ENCODE peak calls at places on chromosomes 4 and X, in four cellular contexts. Y is cardiac fibroblast, T is choroid plexus epithelial cell, G is left lung. V is an unnamed sample.

GRCh38 chr4:165454426-165454825 is 75.6 kb downstream of the CPE start:
- DNase-seq in G (no peak), Y (no peak), T (no peak), V (no peak)

GRCh38 chrX:133542476-133542875 is 127.2 kb upstream of the GPC4 start:
- DNase-seq in G (no peak), T (no peak), Y (peak; percentile 40), V (no peak)

GRCh38 chr4:106986486-106986885 is 49.6 kb downstream of the DKK2 start:
- DNase-seq in Y (no peak), G (no peak), T (peak; percentile 18), V (no peak)

GRCh38 chr4:66640216-66640615 is 905.1 kb downstream of the CENPC start:
- DNase-seq in Y (no peak), G (no peak), T (no peak), V (no peak)

GRCh38 chr4:75745192-75745591 is 20.8 kb downstream of the USO1 start:
- DNase-seq in T (peak; percentile 83), G (no peak), Y (peak; percentile 74), V (no peak)

GRCh38 chr4:56531149-56531770 is 25.7 kb downstream of the ARL9 start:
- DNase-seq in Y (no peak), T (no peak), G (no peak), V (no peak)

GRCh38 chr4:39660045-39660444 is 21.4 kb upstream of the SMIM14 start:
- DNase-seq in G (no peak), T (no peak), Y (no peak), V (no peak)

GRCh38 chr4:65046496-65047101 is 623.7 kb downstream of the EPHA5 start:
- DNase-seq in Y (no peak), G (no peak), T (no peak), V (no peak)

GRCh38 chr4:138401330-138401729 is 159.2 kb upstream of the SLC7A11 start:
- DNase-seq in Y (peak; percentile 23), G (no peak), T (peak; percentile 54), V (no peak)

GRCh38 chrX:134683351-134683750 is 25.1 kb upstream of the PLAC1 start:
- DNase-seq in Y (no peak), G (no peak), T (no peak), V (no peak)

DNA sequence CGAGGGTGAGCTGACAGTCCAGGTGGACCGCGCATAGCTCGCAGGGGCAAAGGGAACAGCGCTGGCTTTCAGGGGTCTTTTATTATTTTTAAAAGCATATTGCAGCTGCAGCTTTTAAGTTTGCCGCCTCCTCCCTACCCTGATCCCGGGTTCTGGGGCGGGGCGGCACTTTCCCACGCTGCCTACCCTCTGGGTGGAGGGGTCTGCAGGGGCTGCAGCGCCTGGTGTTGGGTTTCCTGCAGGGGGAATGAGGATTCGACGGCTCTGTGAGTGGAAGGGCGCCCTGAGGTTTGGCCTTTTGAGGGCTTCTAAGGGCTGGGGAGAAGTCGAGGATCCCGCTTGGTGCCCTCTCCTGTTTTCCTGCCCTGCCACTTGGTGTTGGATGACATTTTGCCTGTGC is 80.7 kb upstream of the SCML1 start:
- DNase-seq in T (no peak), Y (no peak), G (no peak), V (no peak)
- H3K4me3 ChIP-seq in T (no peak overlapping the region), Y (no peak overlapping the region), G (no peak overlapping the region), V (peak overlapping the region; percentile 43)

DNA sequence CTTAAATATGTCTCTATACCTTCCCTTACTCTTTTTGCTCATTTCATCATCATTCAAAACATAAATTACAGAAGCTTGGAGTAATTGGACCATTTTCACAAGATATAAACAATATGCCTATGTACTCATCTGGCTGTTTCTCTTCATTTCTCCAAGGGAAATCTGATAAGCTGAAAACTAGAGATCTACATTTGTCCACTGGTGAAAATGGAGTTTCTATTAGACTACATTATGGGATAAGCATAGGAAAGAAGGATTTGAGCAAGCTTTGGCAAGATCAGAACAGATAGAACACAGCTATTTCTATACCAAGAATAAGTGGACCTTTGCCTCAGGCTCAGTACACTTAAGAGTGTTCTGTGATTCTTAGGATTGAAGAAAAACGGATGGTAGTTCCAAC is 404.4 kb downstream of the GASK1B start:
- DNase-seq in Y (no peak), G (no peak), T (no peak), V (no peak)
- H3K4me3 ChIP-seq in Y (no peak overlapping the region), G (no peak overlapping the region), T (no peak overlapping the region), V (no peak overlapping the region)

GRCh38 chr4:108611360-108611759 is 9.0 kb upstream of the RPL34 start:
- DNase-seq in G (no peak), Y (peak; percentile 54), T (peak; percentile 48), V (no peak)
- H3K4me3 ChIP-seq in G (no peak overlapping the region), Y (peak overlapping the region; percentile 24), T (peak overlapping the region; percentile 34), V (no peak overlapping the region)

GRCh38 chrX:39451061-39451460 is 646.7 kb downstream of the BCOR start:
- DNase-seq in Y (no peak), G (no peak), T (no peak), V (no peak)

GRCh38 chrX:39452404-39452803 is 645.4 kb downstream of the BCOR start:
- DNase-seq in Y (no peak), T (no peak), G (no peak), V (no peak)

GRCh38 chrX:39449352-39449751 is 648.1 kb downstream of the MID1IP1 start:
- DNase-seq in G (no peak), Y (no peak), T (no peak), V (no peak)

GRCh38 chrX:39453847-39454645 is 643.7 kb downstream of the BCOR start:
- DNase-seq in G (no peak), T (no peak), Y (no peak), V (no peak)

DNA sequence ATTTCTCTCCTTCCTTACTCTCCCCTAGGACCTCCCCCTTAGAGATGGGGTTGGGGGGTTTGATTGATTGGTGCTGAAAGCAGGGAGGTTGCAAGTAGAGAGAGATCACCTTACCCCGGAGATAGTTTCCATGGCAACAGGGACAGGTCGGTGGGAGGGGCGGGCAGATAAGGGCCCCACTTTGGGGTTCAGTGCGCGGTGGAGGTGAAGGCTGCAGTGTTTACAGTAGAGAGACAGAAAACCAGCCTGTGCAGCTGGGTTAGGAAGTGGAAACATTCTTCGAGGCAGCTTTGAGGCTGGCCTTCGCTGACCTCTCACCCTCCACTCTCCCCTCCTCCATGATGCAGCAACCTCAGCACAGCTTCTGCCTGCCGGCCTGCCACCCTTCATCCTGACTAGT is 647.2 kb downstream of the BCOR start:
- DNase-seq in T (no peak), Y (no peak), G (no peak), V (no peak)
- H3K4me3 ChIP-seq in T (no peak overlapping the region), Y (no peak overlapping the region), G (no peak overlapping the region), V (no peak overlapping the region)

GRCh38 chr4:60249784-60250183 is 950.3 kb upstream of the ADGRL3 start:
- DNase-seq in G (no peak), T (no peak), Y (no peak), V (no peak)
- H3K4me3 ChIP-seq in G (no peak overlapping the region), T (no peak overlapping the region), Y (no peak overlapping the region), V (no peak overlapping the region)

GRCh38 chr4:48127882-48128394 is 6.1 kb downstream of the TXK start:
- DNase-seq in T (peak; percentile 94), G (peak; percentile 79), Y (peak; percentile 88), V (peak; percentile 45)
- H3K4me3 ChIP-seq in T (peak overlapping the region; percentile 15), G (no peak overlapping the region), Y (no peak overlapping the region), V (peak overlapping the region; percentile 42)

DNA sequence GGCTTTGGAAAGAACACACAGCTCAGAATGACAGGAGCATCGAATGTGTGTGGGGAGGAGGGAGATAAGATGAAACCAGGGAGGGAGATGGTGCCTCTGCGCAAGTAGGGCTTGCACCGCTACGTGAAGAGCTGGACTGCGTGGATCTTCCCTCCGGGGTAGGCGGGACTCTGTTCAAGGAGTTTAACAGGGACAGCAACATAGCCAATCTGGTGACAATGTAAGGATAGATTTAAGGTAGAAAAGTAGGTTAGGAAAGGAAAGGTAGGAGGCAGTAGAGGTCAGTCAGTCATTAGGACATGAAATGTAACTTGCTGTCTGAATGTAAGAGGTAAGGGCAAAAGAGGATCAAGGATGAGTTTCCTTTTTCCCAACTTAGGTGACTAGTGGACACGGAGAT is 152.5 kb downstream of the DCTD start:
- DNase-seq in T (no peak), G (no peak), Y (no peak), V (no peak)
- H3K4me3 ChIP-seq in T (no peak overlapping the region), G (no peak overlapping the region), Y (no peak overlapping the region), V (no peak overlapping the region)

GRCh38 chrX:71118032-71118984 is at the start of gene MED12:
- DNase-seq in G (peak; percentile 91), T (peak; percentile 80), Y (peak; percentile 87), V (peak; percentile 89)
- H3K4me3 ChIP-seq in G (peak within 1 kb of the TSS; percentile 41), T (peak within 1 kb of the TSS; percentile 72), Y (peak within 1 kb of the TSS; percentile 62), V (peak within 1 kb of the TSS; percentile 75)

GRCh38 chr4:142818009-142818408 is 28.1 kb downstream of the INPP4B start:
- DNase-seq in G (no peak), Y (peak; percentile 88), T (peak; percentile 41), V (no peak)
- H3K4me3 ChIP-seq in G (no peak overlapping the region), Y (no peak overlapping the region), T (no peak overlapping the region), V (peak overlapping the region; percentile 2)

V was measured in tibial artery.